ENCODE peak calls at places on chromosomes 12 and 14, in ten cellular contexts. G, N, Y, S, H, V, T, I, Q and X are unnamed samples. For H3K4me1 and H3K9me3, the result is how much of the 10 kb centered on the place peaks cover.

GRCh38 chr14:76810953-76811400 is 1.7 kb downstream of the ANGEL1 start:
- DNase-seq in Q (no peak), H (no peak), N (peak), V (no peak), T (peak), G (no peak), Y (no peak), S (peak), I (no peak), X (no peak)

GRCh38 chr12:13486794-13487193 is 290.3 kb downstream of the EMP1 start:
- DNase-seq in V (no peak), G (no peak), T (no peak), I (no peak), H (no peak), Q (no peak), S (no peak), Y (no peak), N (no peak), X (no peak)

GRCh38 chr12:25694072-25694471 is 141.0 kb upstream of the LMNTD1 start:
- DNase-seq in Q (no peak), N (no peak), T (no peak), V (peak), H (no peak), Y (no peak), S (no peak), I (no peak), G (no peak), X (no peak)

GRCh38 chr14:89855961-89856360 is 98.6 kb downstream of the EFCAB11 start:
- DNase-seq in G (no peak), Q (no peak), N (no peak), Y (no peak), H (no peak), S (no peak), I (no peak), V (no peak), T (no peak), X (no peak)

GRCh38 chr12:116551952-116552749 is 7.0 kb upstream of the MAP1LC3B2 start:
- DNase-seq in H (no peak), Y (no peak), G (no peak), T (no peak), Q (no peak), V (no peak), I (no peak), S (no peak), N (no peak), X (no peak)

GRCh38 chr14:92657457-92658142 is 90.8 kb downstream of the LGMN start:
- DNase-seq in V (peak), N (no peak), T (no peak), Y (peak), Q (no peak), S (no peak), G (peak), H (no peak), I (no peak), X (peak)

GRCh38 chr12:124906606-124907261 is 7.7 kb downstream of the UBC start:
- DNase-seq in H (peak), Q (peak), V (peak), T (peak), I (no peak), S (peak), N (peak), G (peak), Y (peak), X (peak)

GRCh38 chr14:69084023-69084422 is 68.9 kb downstream of the DCAF5 start:
- DNase-seq in G (no peak), I (no peak), S (no peak), V (no peak), Y (no peak), H (peak), T (no peak), N (no peak), Q (no peak), X (no peak)

GRCh38 chr12:124761876-124762275 is 101.8 kb downstream of the SCARB1 start:
- DNase-seq in S (no peak), Y (no peak), Q (no peak), T (no peak), N (no peak), I (no peak), H (no peak), G (no peak), V (no peak), X (no peak)

GRCh38 chr14:35482994-35483515 is 50.9 kb upstream of the INSM2 start:
- DNase-seq in Y (no peak), H (no peak), T (no peak), N (no peak), G (no peak), Q (no peak), I (no peak), V (no peak), S (no peak), X (no peak)

GRCh38 chr14:35474323-35474722 is 59.6 kb upstream of the INSM2 start:
- DNase-seq in Q (no peak), G (no peak), Y (no peak), H (no peak), V (no peak), I (no peak), T (no peak), N (no peak), S (no peak), X (no peak)

GRCh38 chr14:35480119-35480769 is 53.7 kb upstream of the INSM2 start:
- DNase-seq in Y (no peak), N (no peak), H (no peak), I (no peak), S (no peak), V (no peak), T (no peak), G (no peak), Q (no peak), X (no peak)
- H3K4me1 ChIP-seq in Y (under half), N (under half), H (under half), I (under half), S (under half), V (under half), T (under half), G (under half), Q (under half), X (under half)

GRCh38 chr14:100342195-100342594 is 19.1 kb downstream of the SLC25A47 start:
- DNase-seq in I (no peak), Q (no peak), V (no peak), Y (no peak), G (no peak), S (no peak), N (no peak), H (no peak), T (no peak), X (no peak)

GRCh38 chr14:100336618-100337530 is 13.7 kb downstream of the SLC25A47 start:
- DNase-seq in V (peak), H (no peak), I (no peak), N (no peak), T (no peak), Q (no peak), S (no peak), G (no peak), Y (peak), X (peak)

GRCh38 chr14:100339757-100340453 is 16.8 kb downstream of the SLC25A47 start:
- DNase-seq in I (no peak), G (no peak), S (no peak), Q (no peak), N (no peak), V (no peak), T (no peak), Y (no peak), H (no peak), X (peak)

GRCh38 chr14:100341301-100342031 is 18.3 kb downstream of the SLC25A47 start:
- DNase-seq in V (peak), Y (no peak), I (no peak), G (peak), Q (no peak), N (no peak), H (no peak), T (no peak), S (no peak), X (peak)

DNA sequence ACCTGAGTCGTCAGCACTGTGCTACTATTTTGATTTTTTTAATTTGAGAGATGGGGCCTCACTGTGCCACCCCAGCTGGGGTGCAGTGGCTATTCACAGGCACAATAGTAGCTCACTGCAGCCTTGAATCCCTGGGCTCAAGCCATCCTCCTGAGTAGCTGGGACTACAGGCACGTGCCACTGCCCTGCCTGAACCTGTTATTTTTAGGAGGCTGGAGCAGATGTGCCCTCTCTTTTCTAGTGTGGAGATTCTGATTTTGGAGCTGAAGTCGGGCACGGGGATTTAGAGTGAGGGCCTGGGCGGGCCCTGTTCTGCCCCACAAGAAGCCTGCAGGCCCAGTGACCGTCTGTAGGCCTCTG is 17.3 kb downstream of the SLC25A47 start:
- DNase-seq in N (no peak), V (no peak), Q (no peak), H (no peak), S (no peak), I (no peak), G (no peak), T (no peak), Y (no peak), X (no peak)
- H3K27ac ChIP-seq in N (no peak), V (peak), Q (peak), H (no peak), S (no peak), I (no peak), G (peak), T (no peak), Y (peak), X (peak)

GRCh38 chr12:20317554-20317953 is 50.8 kb upstream of the PDE3A start:
- DNase-seq in G (no peak), T (no peak), H (no peak), I (no peak), Y (no peak), N (no peak), V (no peak), S (no peak), Q (no peak), X (no peak)

GRCh38 chr12:20319374-20319773 is 49.0 kb upstream of the PDE3A start:
- DNase-seq in N (no peak), H (peak), Q (no peak), T (no peak), V (no peak), Y (no peak), G (no peak), I (no peak), S (no peak), X (no peak)

GRCh38 chr12:20320552-20320951 is 47.8 kb upstream of the PDE3A start:
- DNase-seq in T (no peak), N (no peak), G (no peak), Y (no peak), S (no peak), Q (no peak), I (no peak), V (no peak), H (peak), X (no peak)
- H3K9me3 ChIP-seq in T (under half), N (under half), G (under half), Y (under half), S (under half), Q (under half), I (under half), V (under half), H (under half), X (under half)

DNA sequence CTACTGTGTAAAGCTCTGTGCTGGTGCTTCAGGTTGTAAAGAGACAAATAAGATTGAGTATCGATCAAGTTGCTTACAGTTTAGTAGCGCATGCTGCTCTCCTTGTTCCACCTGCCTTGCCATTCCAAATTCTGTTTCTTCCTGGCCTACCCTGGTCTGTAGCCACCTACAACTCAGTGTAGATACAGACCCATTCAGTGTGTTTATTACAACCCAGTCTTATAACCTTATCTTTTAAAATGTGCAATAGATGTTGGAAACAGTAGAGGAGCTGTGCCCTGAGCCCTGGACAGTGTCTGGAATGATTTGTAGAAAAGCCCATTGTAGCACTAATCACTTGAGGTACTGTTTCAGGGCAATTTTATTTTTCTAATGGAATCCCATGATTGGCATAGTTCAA is 68.5 kb downstream of the DIP2B start:
- DNase-seq in N (no peak), T (no peak), I (no peak), Y (no peak), G (no peak), H (no peak), Q (no peak), S (no peak), V (no peak), X (no peak)
- H3K4me1 ChIP-seq in N (under half), T (under half), I (under half), Y (half or more), G (under half), H (under half), Q (under half), S (under half), V (under half), X (under half)

DNA sequence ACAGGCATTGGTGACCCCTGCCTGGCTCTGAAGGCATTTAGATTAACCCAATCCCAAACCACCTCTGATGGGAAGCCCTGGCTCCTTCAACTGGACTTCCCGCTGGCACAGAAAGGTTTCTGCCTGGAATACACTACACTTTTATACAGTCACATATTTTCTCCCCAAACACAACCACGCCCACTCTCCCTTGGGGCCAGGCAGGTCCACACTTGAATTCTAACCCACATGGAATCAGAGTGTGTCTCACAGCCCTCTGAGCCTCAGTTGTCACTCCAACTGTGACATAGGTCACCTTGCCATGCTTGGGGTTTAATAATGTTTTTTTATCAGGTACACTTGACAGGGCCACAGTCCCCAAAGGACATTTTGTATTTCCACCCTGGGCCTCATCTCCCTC is 368.6 kb downstream of the BCL11B start:
- DNase-seq in H (no peak), I (no peak), N (no peak), T (no peak), V (no peak), G (no peak), S (no peak), Y (no peak), Q (no peak), X (no peak)
- H3K27ac ChIP-seq in H (no peak), I (no peak), N (no peak), T (no peak), V (no peak), G (no peak), S (no peak), Y (no peak), Q (no peak), X (no peak)

GRCh38 chr14:98977451-98977850 is 294.5 kb downstream of the BCL11B start:
- DNase-seq in S (no peak), V (no peak), H (no peak), I (no peak), N (no peak), G (no peak), T (no peak), Q (no peak), Y (no peak), X (no peak)

DNA sequence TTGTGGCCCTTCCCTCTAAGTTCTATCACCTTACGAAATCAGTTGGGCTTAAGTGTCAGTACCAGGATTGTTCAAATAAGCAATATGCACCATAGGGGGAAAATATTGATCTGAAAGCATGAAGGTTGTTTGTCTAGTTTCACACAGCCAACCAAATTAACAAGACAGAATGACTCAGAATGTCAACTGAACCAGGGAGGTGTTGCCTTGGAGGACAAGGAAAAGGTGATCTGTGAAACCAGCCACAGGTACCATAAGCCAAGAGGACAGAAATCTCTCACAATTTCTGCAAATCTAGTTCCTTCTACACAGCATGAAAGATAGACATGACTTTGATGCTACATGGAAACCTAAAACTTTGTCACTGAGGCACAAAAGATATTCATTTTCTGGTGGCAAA is 297.9 kb downstream of the BCL11B start:
- DNase-seq in Q (no peak), G (no peak), H (peak), N (no peak), V (no peak), S (no peak), T (no peak), Y (no peak), I (no peak), X (no peak)
- H3K9me3 ChIP-seq in Q (under half), G (under half), H (under half), N (under half), V (under half), S (under half), T (under half), Y (under half), I (under half), X (under half)